ENCODE peak calls at places on chromosome 13, in five cellular contexts. K is ovary, M is transverse colon, T is GM12878, E is suprapubic skin. Y is an unnamed sample.

GRCh38 chr13:35470671-35471465 is 5.6 kb downstream of the MAB21L1 start:
- DNase-seq in T (no peak), K (peak), E (peak), M (peak), Y (peak)

GRCh38 chr13:32734511-32734910 is 148.3 kb downstream of the PDS5B start:
- DNase-seq in K (no peak), E (no peak), T (no peak), M (no peak), Y (no peak)

GRCh38 chr13:95676100-95676774 is 702 bp upstream of the DNAJC3 start:
- DNase-seq in E (no peak), K (no peak), M (peak), T (no peak), Y (no peak)

GRCh38 chr13:90105881-90106496 is 1241.5 kb upstream of the MIR17HG start:
- DNase-seq in E (no peak), K (no peak), T (no peak), M (no peak), Y (no peak)

GRCh38 chr13:45331123-45331619 is 9.8 kb downstream of the TPT1 start:
- DNase-seq in M (no peak), T (no peak), K (no peak), E (no peak), Y (no peak)

GRCh38 chr13:98807774-98808173 is 55.3 kb upstream of the SLC15A1 start:
- DNase-seq in T (no peak), M (no peak), K (no peak), E (no peak), Y (no peak)

GRCh38 chr13:38417241-38417640 is 67.6 kb downstream of the UFM1 start:
- DNase-seq in K (no peak), E (no peak), T (no peak), M (no peak), Y (no peak)

GRCh38 chr13:30895773-30896172 is 10.3 kb upstream of the MEDAG start:
- DNase-seq in M (no peak), E (no peak), K (peak), T (no peak), Y (peak)

GRCh38 chr13:101535192-101535746 is 82.8 kb downstream of the ITGBL1 start:
- DNase-seq in E (no peak), T (no peak), M (no peak), K (no peak), Y (no peak)

GRCh38 chr13:111883571-111884343 is 183.2 kb upstream of the SOX1 start:
- DNase-seq in E (no peak), K (no peak), T (no peak), M (no peak), Y (no peak)

GRCh38 chr13:46142692-46143238 is 37.9 kb upstream of the CPB2 start:
- DNase-seq in E (no peak), K (no peak), T (no peak), M (no peak), Y (no peak)

GRCh38 chr13:48476674-48477073 is 56.2 kb downstream of the RCBTB2 start:
- DNase-seq in T (no peak), M (no peak), K (no peak), E (no peak), Y (no peak)

GRCh38 chr13:48475230-48475629 is 57.6 kb downstream of the RCBTB2 start:
- DNase-seq in E (no peak), T (no peak), K (no peak), M (no peak), Y (no peak)

GRCh38 chr13:48476215-48476614 is 56.7 kb downstream of the RCBTB2 start:
- DNase-seq in T (no peak), E (no peak), M (no peak), K (no peak), Y (no peak)

GRCh38 chr13:48477191-48477855 is 55.6 kb downstream of the RCBTB2 start:
- DNase-seq in T (no peak), M (no peak), K (no peak), E (no peak), Y (no peak)

GRCh38 chr13:48478401-48478800 is 54.5 kb downstream of the RCBTB2 start:
- DNase-seq in E (no peak), T (no peak), K (no peak), M (no peak), Y (no peak)
- TF ChIP-seq POLR2A in E (no peak), T (no peak), K (no peak), M (no peak), Y (no peak)

DNA sequence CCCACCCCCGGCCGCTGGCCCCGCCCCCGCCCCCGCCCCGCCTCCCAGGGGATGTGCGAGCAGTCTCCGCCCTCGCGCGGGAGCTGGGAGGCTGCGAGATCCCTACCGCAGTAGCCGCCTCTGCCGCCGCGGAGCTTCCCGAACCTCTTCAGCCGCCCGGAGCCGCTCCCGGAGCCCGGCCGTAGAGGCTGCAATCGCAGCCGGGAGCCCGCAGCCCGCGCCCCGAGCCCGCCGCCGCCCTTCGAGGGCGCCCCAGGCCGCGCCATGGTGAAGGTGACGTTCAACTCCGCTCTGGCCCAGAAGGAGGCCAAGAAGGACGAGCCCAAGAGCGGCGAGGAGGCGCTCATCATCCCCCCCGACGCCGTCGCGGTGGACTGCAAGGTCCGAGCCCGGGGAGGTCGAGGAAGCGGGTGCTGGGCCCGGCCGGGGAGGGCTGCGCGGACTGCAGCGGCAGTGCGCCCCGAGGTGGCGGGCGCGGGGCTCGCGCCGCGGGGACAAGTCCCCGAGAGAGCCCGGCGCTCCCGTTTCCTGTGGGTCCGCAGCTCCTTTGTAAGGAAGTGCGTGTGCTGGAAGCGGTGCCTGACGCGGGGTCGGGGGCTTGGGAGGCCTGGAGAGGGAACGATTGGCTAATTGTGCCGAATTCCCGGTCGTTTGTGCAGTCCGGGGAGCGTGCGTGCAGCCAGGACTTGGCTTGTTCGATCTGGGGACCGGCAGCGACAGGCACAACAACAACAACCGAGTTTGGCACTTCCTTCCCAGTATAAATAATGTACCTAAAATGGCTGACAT is at the start of gene ITM2B:
- DNase-seq in E (peak), T (no peak), M (peak), K (peak), Y (peak)
- TF ChIP-seq EP300 in E (no peak), T (no peak), M (no peak), K (no peak), Y (peak)

GRCh38 chr13:42046448-42046847 is 2.0 kb upstream of the DGKH start:
- DNase-seq in T (no peak), M (no peak), K (no peak), E (no peak), Y (no peak)

GRCh38 chr13:42048625-42049453 is at the start of gene DGKH:
- DNase-seq in M (peak), T (no peak), K (peak), E (peak), Y (peak)

GRCh38 chr13:42049454-42049780 is 969 bp downstream of the DGKH start:
- DNase-seq in M (no peak), T (peak), K (no peak), E (no peak), Y (no peak)

GRCh38 chr13:42048323-42048624 is 174 bp upstream of the DGKH start:
- DNase-seq in K (no peak), E (no peak), M (no peak), T (no peak), Y (no peak)

GRCh38 chr13:42047561-42048322 is 706 bp upstream of the DGKH start:
- DNase-seq in E (no peak), K (peak), M (peak), T (peak), Y (no peak)
- TF ChIP-seq POLR2A in E (no peak), K (no peak), M (peak), T (peak), Y (no peak)

DNA sequence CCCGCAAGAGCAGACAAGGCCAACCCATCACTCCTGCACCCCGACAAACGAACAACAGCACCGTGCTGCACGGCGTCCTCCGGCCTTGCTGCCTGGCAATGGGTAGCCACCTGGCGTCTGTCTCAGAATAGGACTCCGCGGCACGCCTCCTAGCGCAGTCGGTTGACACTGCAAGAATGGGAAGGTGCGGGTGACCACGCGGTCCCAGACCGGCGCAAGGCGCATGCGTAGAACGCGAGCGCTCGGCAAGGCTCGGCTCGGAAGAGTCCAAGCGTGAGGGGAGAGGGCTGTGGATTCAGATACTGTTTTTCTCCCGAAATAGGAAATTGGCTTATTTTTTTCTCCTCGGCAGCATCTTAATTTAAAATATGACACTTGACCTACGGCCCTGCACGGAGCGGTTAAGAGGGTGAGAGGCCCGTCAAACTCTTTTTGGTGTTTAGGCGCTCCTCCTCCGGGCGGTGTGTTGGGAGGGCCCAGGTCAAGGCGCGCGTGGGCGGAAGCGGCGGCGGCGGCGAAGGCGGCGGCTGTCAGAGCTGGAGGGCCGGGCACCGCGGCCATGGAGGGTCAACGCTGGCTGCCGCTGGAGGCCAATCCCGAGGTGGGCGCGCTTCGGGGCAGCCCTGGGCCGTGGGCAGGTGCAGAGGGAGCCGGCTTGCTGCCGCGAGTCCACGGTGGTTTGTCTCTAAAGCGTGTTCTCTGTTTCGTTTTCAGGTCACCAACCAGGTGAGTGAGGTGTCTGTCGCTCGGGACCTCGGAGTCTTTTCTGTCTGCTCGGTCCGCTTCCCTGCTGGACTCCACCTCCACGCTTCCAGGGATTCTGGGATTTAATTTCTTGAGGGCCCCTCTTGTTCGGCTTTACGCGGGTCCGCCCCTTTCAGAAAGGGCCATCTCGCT is at the start of gene UCHL3:
- DNase-seq in T (peak), K (peak), M (peak), E (peak), Y (peak)
- TF ChIP-seq EP300 in T (no peak), K (no peak), M (no peak), E (no peak), Y (peak)